ENCODE peak calls at places on chromosome 1, in seven cellular contexts. One of them, this sample, is unnamed.

GRCh38 chr1:154760469-154760933 is 109.6 kb downstream of the KCNN3 start:
- DNase-seq in NCI-H1092 treated with DMSO at 0.1 percent for 48 hours: peak
- DNase-seq in nephron progenitor cell: peak
- DNase-seq in tibial artery: no peak
- DNase-seq in left lung: peak
- DNase-seq in natural killer cell treated with Interleukin-12 subunit alpha and Interleukin-12 subunit beta and Interleukin-15 and Interleukin-18, amount 100 ng/mL, for 72 hours: peak
- DNase-seq in iris pigment epithelial cell: no peak
- DNase-seq in this sample: peak

GRCh38 chr1:52927219-52928082 is at the start of gene SCP2:
- DNase-seq in NCI-H1092 treated with DMSO at 0.1 percent for 48 hours: peak
- DNase-seq in nephron progenitor cell: peak
- DNase-seq in tibial artery: peak
- DNase-seq in left lung: peak
- DNase-seq in natural killer cell treated with Interleukin-12 subunit alpha and Interleukin-12 subunit beta and Interleukin-15 and Interleukin-18, amount 100 ng/mL, for 72 hours: peak
- DNase-seq in iris pigment epithelial cell: peak
- DNase-seq in this sample: peak

GRCh38 chr1:235149824-235150223 is 11.2 kb downstream of the RBM34 start:
- DNase-seq in NCI-H1092 treated with DMSO at 0.1 percent for 48 hours: no peak
- DNase-seq in nephron progenitor cell: no peak
- DNase-seq in tibial artery: no peak
- DNase-seq in left lung: no peak
- DNase-seq in natural killer cell treated with Interleukin-12 subunit alpha and Interleukin-12 subunit beta and Interleukin-15 and Interleukin-18, amount 100 ng/mL, for 72 hours: no peak
- DNase-seq in iris pigment epithelial cell: no peak
- DNase-seq in this sample: no peak

GRCh38 chr1:71770121-71770520 is 512.2 kb downstream of the NEGR1 start:
- DNase-seq in NCI-H1092 treated with DMSO at 0.1 percent for 48 hours: no peak
- DNase-seq in nephron progenitor cell: no peak
- DNase-seq in tibial artery: no peak
- DNase-seq in left lung: no peak
- DNase-seq in natural killer cell treated with Interleukin-12 subunit alpha and Interleukin-12 subunit beta and Interleukin-15 and Interleukin-18, amount 100 ng/mL, for 72 hours: no peak
- DNase-seq in iris pigment epithelial cell: peak
- DNase-seq in this sample: no peak

GRCh38 chr1:112957133-112957812 is 1.3 kb upstream of the SLC16A1 start:
- DNase-seq in NCI-H1092 treated with DMSO at 0.1 percent for 48 hours: peak
- DNase-seq in nephron progenitor cell: peak
- DNase-seq in tibial artery: peak
- DNase-seq in left lung: no peak
- DNase-seq in natural killer cell treated with Interleukin-12 subunit alpha and Interleukin-12 subunit beta and Interleukin-15 and Interleukin-18, amount 100 ng/mL, for 72 hours: no peak
- DNase-seq in iris pigment epithelial cell: peak
- DNase-seq in this sample: peak

GRCh38 chr1:86640161-86640560 is 64.2 kb upstream of the SH3GLB1 start:
- DNase-seq in NCI-H1092 treated with DMSO at 0.1 percent for 48 hours: no peak
- DNase-seq in nephron progenitor cell: no peak
- DNase-seq in tibial artery: no peak
- DNase-seq in left lung: no peak
- DNase-seq in natural killer cell treated with Interleukin-12 subunit alpha and Interleukin-12 subunit beta and Interleukin-15 and Interleukin-18, amount 100 ng/mL, for 72 hours: no peak
- DNase-seq in iris pigment epithelial cell: peak
- DNase-seq in this sample: no peak

GRCh38 chr1:9909222-9910046 is 635 bp downstream of the CTNNBIP1 start:
- DNase-seq in NCI-H1092 treated with DMSO at 0.1 percent for 48 hours: peak
- DNase-seq in nephron progenitor cell: peak
- DNase-seq in tibial artery: peak
- DNase-seq in left lung: no peak
- DNase-seq in natural killer cell treated with Interleukin-12 subunit alpha and Interleukin-12 subunit beta and Interleukin-15 and Interleukin-18, amount 100 ng/mL, for 72 hours: no peak
- DNase-seq in iris pigment epithelial cell: peak
- DNase-seq in this sample: peak

GRCh38 chr1:81158592-81158991 is 642.1 kb upstream of the ADGRL2 start:
- DNase-seq in NCI-H1092 treated with DMSO at 0.1 percent for 48 hours: no peak
- DNase-seq in nephron progenitor cell: no peak
- DNase-seq in tibial artery: no peak
- DNase-seq in left lung: no peak
- DNase-seq in natural killer cell treated with Interleukin-12 subunit alpha and Interleukin-12 subunit beta and Interleukin-15 and Interleukin-18, amount 100 ng/mL, for 72 hours: no peak
- DNase-seq in iris pigment epithelial cell: peak
- DNase-seq in this sample: no peak

GRCh38 chr1:112397051-112397471 is 1.0 kb downstream of the CTTNBP2NL start:
- DNase-seq in NCI-H1092 treated with DMSO at 0.1 percent for 48 hours: no peak
- DNase-seq in nephron progenitor cell: no peak
- DNase-seq in tibial artery: no peak
- DNase-seq in left lung: no peak
- DNase-seq in natural killer cell treated with Interleukin-12 subunit alpha and Interleukin-12 subunit beta and Interleukin-15 and Interleukin-18, amount 100 ng/mL, for 72 hours: no peak
- DNase-seq in iris pigment epithelial cell: no peak
- DNase-seq in this sample: no peak

GRCh38 chr1:156492591-156493080 is 7.9 kb downstream of the MEF2D start:
- DNase-seq in NCI-H1092 treated with DMSO at 0.1 percent for 48 hours: no peak
- DNase-seq in nephron progenitor cell: no peak
- DNase-seq in tibial artery: no peak
- DNase-seq in left lung: no peak
- DNase-seq in natural killer cell treated with Interleukin-12 subunit alpha and Interleukin-12 subunit beta and Interleukin-15 and Interleukin-18, amount 100 ng/mL, for 72 hours: no peak
- DNase-seq in iris pigment epithelial cell: no peak
- DNase-seq in this sample: no peak

GRCh38 chr1:54664364-54664763 is 22.8 kb downstream of the MROH7 start:
- DNase-seq in NCI-H1092 treated with DMSO at 0.1 percent for 48 hours: no peak
- DNase-seq in nephron progenitor cell: no peak
- DNase-seq in tibial artery: no peak
- DNase-seq in left lung: no peak
- DNase-seq in natural killer cell treated with Interleukin-12 subunit alpha and Interleukin-12 subunit beta and Interleukin-15 and Interleukin-18, amount 100 ng/mL, for 72 hours: no peak
- DNase-seq in iris pigment epithelial cell: no peak
- DNase-seq in this sample: no peak

GRCh38 chr1:247357062-247357780 is 25.6 kb upstream of the ZNF496 start:
- DNase-seq in NCI-H1092 treated with DMSO at 0.1 percent for 48 hours: no peak
- DNase-seq in nephron progenitor cell: peak
- DNase-seq in tibial artery: no peak
- DNase-seq in left lung: no peak
- DNase-seq in natural killer cell treated with Interleukin-12 subunit alpha and Interleukin-12 subunit beta and Interleukin-15 and Interleukin-18, amount 100 ng/mL, for 72 hours: no peak
- DNase-seq in iris pigment epithelial cell: peak
- DNase-seq in this sample: no peak

GRCh38 chr1:36350659-36351171 is 27.3 kb upstream of the EVA1B start:
- DNase-seq in NCI-H1092 treated with DMSO at 0.1 percent for 48 hours: no peak
- DNase-seq in nephron progenitor cell: no peak
- DNase-seq in tibial artery: peak
- DNase-seq in left lung: peak
- DNase-seq in natural killer cell treated with Interleukin-12 subunit alpha and Interleukin-12 subunit beta and Interleukin-15 and Interleukin-18, amount 100 ng/mL, for 72 hours: no peak
- DNase-seq in iris pigment epithelial cell: peak
- DNase-seq in this sample: no peak

GRCh38 chr1:21490774-21491482 is 18.3 kb upstream of the ALPL start:
- DNase-seq in NCI-H1092 treated with DMSO at 0.1 percent for 48 hours: no peak
- DNase-seq in nephron progenitor cell: no peak
- DNase-seq in tibial artery: no peak
- DNase-seq in left lung: no peak
- DNase-seq in natural killer cell treated with Interleukin-12 subunit alpha and Interleukin-12 subunit beta and Interleukin-15 and Interleukin-18, amount 100 ng/mL, for 72 hours: no peak
- DNase-seq in iris pigment epithelial cell: peak
- DNase-seq in this sample: peak

GRCh38 chr1:39668111-39668510 is 3.8 kb downstream of the NT5C1A start:
- DNase-seq in NCI-H1092 treated with DMSO at 0.1 percent for 48 hours: no peak
- DNase-seq in nephron progenitor cell: no peak
- DNase-seq in tibial artery: no peak
- DNase-seq in left lung: no peak
- DNase-seq in natural killer cell treated with Interleukin-12 subunit alpha and Interleukin-12 subunit beta and Interleukin-15 and Interleukin-18, amount 100 ng/mL, for 72 hours: no peak
- DNase-seq in iris pigment epithelial cell: no peak
- DNase-seq in this sample: no peak

GRCh38 chr1:154624756-154625643 is 17.0 kb upstream of the ADAR start:
- DNase-seq in NCI-H1092 treated with DMSO at 0.1 percent for 48 hours: no peak
- DNase-seq in nephron progenitor cell: no peak
- DNase-seq in tibial artery: no peak
- DNase-seq in left lung: no peak
- DNase-seq in natural killer cell treated with Interleukin-12 subunit alpha and Interleukin-12 subunit beta and Interleukin-15 and Interleukin-18, amount 100 ng/mL, for 72 hours: no peak
- DNase-seq in iris pigment epithelial cell: peak
- DNase-seq in this sample: no peak

This sample was measured in H7.